ENCODE peak calls at places on chromosomes 12 and 14, in ten cellular contexts. R is IMR-90, E is ovary, D is tibial nerve, Z is right lobe of liver, O is A549, K is gastrocnemius medialis, V is testis, N is transverse colon, G is suprapubic skin. H is an unnamed sample.

GRCh38 chr12:22083167-22083566 is 37.1 kb downstream of the CMAS start:
- DNase-seq in N (no peak), K (no peak), G (no peak), D (no peak), Z (no peak), E (no peak), O (no peak), R (peak), V (no peak), H (no peak)

GRCh38 chr14:22839159-22839779 is 2.9 kb downstream of the MMP14 start:
- DNase-seq in G (peak), D (no peak), N (peak), K (peak), Z (peak), R (peak), E (no peak), V (no peak), O (no peak), H (no peak)

GRCh38 chr12:77064891-77065360 is 443 bp downstream of the E2F7 start:
- DNase-seq in E (no peak), Z (no peak), O (peak), K (no peak), D (no peak), N (no peak), G (no peak), R (no peak), V (no peak), H (peak)

GRCh38 chr12:98820005-98820404 is 174.9 kb downstream of the APAF1 start:
- DNase-seq in D (no peak), N (no peak), R (no peak), Z (no peak), K (no peak), G (no peak), E (no peak), V (no peak), O (no peak), H (no peak)

GRCh38 chr14:20712900-20713299 is 24.3 kb downstream of the ANG start:
- DNase-seq in K (no peak), D (no peak), V (no peak), G (no peak), O (no peak), E (no peak), Z (no peak), R (no peak), N (no peak), H (no peak)

GRCh38 chr12:18849080-18849479 is 111.2 kb downstream of the CAPZA3 start:
- DNase-seq in R (peak), N (no peak), K (no peak), G (no peak), V (no peak), D (no peak), E (no peak), Z (no peak), O (no peak), H (no peak)

GRCh38 chr12:52975204-52975603 is 26.3 kb downstream of the KRT18 start:
- DNase-seq in Z (no peak), K (no peak), O (no peak), D (no peak), R (peak), V (no peak), N (no peak), G (no peak), E (no peak), H (no peak)

GRCh38 chr12:92036771-92037453 is 108.7 kb downstream of the BTG1 start:
- DNase-seq in O (no peak), E (no peak), N (no peak), K (no peak), G (no peak), V (no peak), Z (no peak), R (peak), D (no peak), H (no peak)

GRCh38 chr14:93764211-93764659 is 24.1 kb downstream of the PRIMA1 start:
- DNase-seq in G (no peak), D (no peak), K (no peak), R (peak), E (peak), Z (no peak), V (no peak), N (peak), O (no peak), H (peak)

GRCh38 chr14:94935901-94936300 is 166.0 kb upstream of the GSC start:
- DNase-seq in K (no peak), Z (no peak), N (no peak), R (no peak), E (no peak), V (no peak), O (no peak), D (no peak), G (no peak), H (no peak)

GRCh38 chr14:46482200-46482599 is 169.4 kb downstream of the RPL10L start:
- DNase-seq in K (no peak), D (no peak), O (no peak), E (no peak), G (no peak), V (no peak), R (no peak), N (no peak), Z (no peak), H (no peak)

GRCh38 chr14:89190779-89191513 is 226.1 kb downstream of the FOXN3 start:
- DNase-seq in O (no peak), G (no peak), R (no peak), Z (no peak), E (no peak), N (no peak), D (no peak), V (no peak), K (no peak), H (no peak)

GRCh38 chr12:122336015-122336946 is 70.0 kb upstream of the VPS33A start:
- DNase-seq in E (no peak), O (peak), R (peak), D (no peak), Z (peak), N (peak), K (no peak), G (no peak), V (no peak), H (no peak)

GRCh38 chr14:69876848-69877306 is 2.3 kb upstream of the SMOC1 start:
- DNase-seq in V (no peak), E (no peak), N (no peak), G (no peak), K (no peak), R (no peak), Z (peak), O (no peak), D (no peak), H (no peak)

GRCh38 chr14:73788871-73789590 is 62.6 kb upstream of the PTGR2 start:
- DNase-seq in D (no peak), V (no peak), G (no peak), N (no peak), K (no peak), E (no peak), Z (peak), R (no peak), O (no peak), H (no peak)

GRCh38 chr12:107309020-107309419 is 215.7 kb upstream of the CRY1 start:
- DNase-seq in O (no peak), R (no peak), E (no peak), D (no peak), V (no peak), N (no peak), K (no peak), Z (no peak), G (no peak), H (no peak)

GRCh38 chr14:70183991-70184390 is 4.8 kb downstream of the SLC8A3 start:
- DNase-seq in Z (no peak), D (no peak), O (no peak), K (no peak), G (no peak), E (no peak), N (no peak), R (no peak), V (no peak), H (no peak)

GRCh38 chr14:65528069-65528468 is 115.5 kb downstream of the FUT8 start:
- DNase-seq in Z (no peak), V (no peak), N (no peak), E (no peak), D (no peak), R (no peak), G (no peak), K (no peak), O (no peak), H (no peak)

GRCh38 chr14:105863296-105864108 is 337.1 kb downstream of the TMEM121 start:
- DNase-seq in E (peak), G (peak), O (no peak), D (peak), K (peak), Z (peak), R (no peak), N (peak), V (peak), H (no peak)

GRCh38 chr14:75985618-75986438 is at the start of gene IFT43:
- DNase-seq in K (peak), N (peak), E (peak), V (peak), O (peak), G (peak), Z (peak), R (peak), D (peak), H (peak)

GRCh38 chr12:32517966-32518365 is 118.6 kb downstream of the FGD4 start:
- DNase-seq in K (no peak), V (no peak), O (no peak), D (no peak), R (no peak), N (no peak), G (no peak), Z (no peak), E (no peak), H (no peak)

GRCh38 chr14:99035268-99035667 is 236.7 kb downstream of the BCL11B start:
- DNase-seq in N (peak), G (no peak), O (no peak), E (peak), R (no peak), V (peak), D (peak), K (peak), Z (no peak), H (peak)
- H3K4me3 ChIP-seq in N (no peak), G (no peak), O (no peak), E (no peak), R (no peak), V (no peak), D (no peak), K (peak), Z (no peak), H (peak)

DNA sequence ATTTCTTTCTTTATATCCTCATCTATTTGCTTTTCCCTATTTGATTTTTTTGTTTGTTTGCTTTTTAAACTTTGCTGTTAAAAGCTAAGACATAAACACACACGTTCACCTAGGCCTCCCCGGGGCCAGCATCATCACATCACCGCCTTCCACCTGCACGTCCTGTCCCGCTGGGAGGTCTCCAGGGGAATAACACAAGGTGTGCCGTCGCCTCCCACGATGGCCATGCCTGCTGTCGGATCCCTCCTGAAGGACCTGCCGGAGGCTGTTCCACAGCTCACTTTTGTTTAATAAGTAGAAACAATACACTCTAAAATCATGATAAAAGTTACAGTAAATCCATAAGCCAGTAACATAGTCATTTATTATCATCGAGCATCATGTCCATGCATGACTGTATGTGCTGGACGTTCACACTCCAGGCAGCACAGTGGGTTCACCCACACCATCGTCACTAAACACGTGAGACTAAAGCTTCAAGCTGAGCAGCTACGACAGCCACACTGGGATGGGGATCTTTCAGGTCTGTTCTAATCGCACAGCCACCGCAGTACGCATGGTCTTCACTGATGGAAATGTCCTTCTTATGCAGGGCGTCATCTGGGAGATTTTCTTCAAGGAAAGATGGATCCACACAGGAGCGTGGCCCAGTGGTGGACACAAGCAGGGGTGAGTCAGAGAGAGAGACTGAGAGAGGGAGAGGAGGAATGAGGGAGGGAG is 3.6 kb downstream of the RIMBP2 start:
- DNase-seq in N (no peak), G (no peak), E (no peak), V (peak), O (no peak), D (no peak), R (no peak), K (no peak), Z (no peak), H (peak)
- H3K27ac ChIP-seq in N (no peak), G (no peak), E (no peak), V (no peak), O (no peak), D (no peak), R (no peak), K (no peak), Z (no peak), H (no peak)

GRCh38 chr14:102838531-102838930 is 61.3 kb downstream of the TRAF3 start:
- DNase-seq in R (no peak), N (no peak), D (no peak), G (no peak), Z (no peak), V (no peak), E (no peak), O (no peak), K (no peak), H (no peak)
- TF ChIP-seq POLR2A in R (no peak), N (no peak), D (no peak), G (no peak), Z (no peak), V (no peak), E (no peak), O (no peak), K (no peak), H (no peak)

GRCh38 chr14:90511252-90511651 is 114.4 kb downstream of the CALM1 start:
- DNase-seq in Z (no peak), V (no peak), O (no peak), K (no peak), D (no peak), R (no peak), N (no peak), G (no peak), E (no peak), H (no peak)

GRCh38 chr14:90513151-90514014 is 116.6 kb downstream of the CALM1 start:
- DNase-seq in K (peak), G (no peak), R (peak), O (no peak), Z (no peak), N (peak), D (peak), V (peak), E (no peak), H (peak)

GRCh38 chr14:90512332-90512951 is 115.6 kb downstream of the CALM1 start:
- DNase-seq in Z (no peak), G (no peak), R (no peak), V (no peak), O (no peak), D (no peak), N (peak), K (no peak), E (no peak), H (no peak)

GRCh38 chr14:90510208-90510607 is 113.4 kb downstream of the CALM1 start:
- DNase-seq in Z (no peak), V (no peak), R (no peak), O (no peak), K (no peak), N (peak), D (no peak), G (no peak), E (no peak), H (no peak)

GRCh38 chr14:90511795-90512331 is 115.0 kb downstream of the CALM1 start:
- DNase-seq in E (no peak), K (no peak), R (no peak), N (no peak), G (no peak), Z (no peak), V (no peak), O (no peak), D (no peak), H (no peak)
- H3K4me3 ChIP-seq in E (no peak), K (no peak), R (no peak), N (no peak), G (no peak), Z (no peak), V (no peak), O (no peak), D (no peak), H (no peak)

DNA sequence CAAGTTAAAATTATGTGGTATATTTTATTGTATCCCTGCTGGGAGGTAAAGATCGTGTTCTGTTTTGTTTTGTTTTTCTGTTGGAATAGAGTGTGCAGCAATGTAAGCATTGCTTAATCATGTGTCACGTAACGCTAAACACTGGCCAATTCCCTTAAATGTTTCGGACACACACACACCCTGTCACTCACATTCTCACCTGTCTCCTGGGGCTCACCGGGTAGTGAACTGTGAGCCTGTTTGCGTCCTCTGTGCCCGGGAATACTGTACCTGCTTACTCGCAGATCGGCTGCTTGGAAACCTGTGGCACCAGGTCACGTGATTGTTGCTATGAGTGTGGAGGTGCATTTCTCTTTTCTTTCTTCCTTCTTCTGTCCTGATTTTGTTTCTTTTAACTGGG is 181.3 kb downstream of the ESR2 start:
- DNase-seq in N (peak), V (no peak), O (no peak), E (no peak), Z (peak), G (no peak), R (no peak), K (peak), D (no peak), H (no peak)
- H3K27ac ChIP-seq in N (peak), V (peak), O (no peak), E (no peak), Z (peak), G (peak), R (no peak), K (peak), D (no peak), H (no peak)

GRCh38 chr12:128794661-128795529 is 28.9 kb downstream of the SLC15A4 start:
- DNase-seq in Z (no peak), V (no peak), R (no peak), O (no peak), K (peak), G (no peak), E (no peak), N (no peak), D (no peak), H (no peak)
- TF ChIP-seq POLR2A in Z (no peak), V (no peak), R (no peak), O (no peak), K (no peak), G (no peak), E (no peak), N (no peak), D (no peak), H (no peak)

GRCh38 chr12:65926119-65927004 is 102.1 kb downstream of the HMGA2 start:
- DNase-seq in R (no peak), K (no peak), E (no peak), D (no peak), G (no peak), O (no peak), N (no peak), V (no peak), Z (no peak), H (no peak)
- H3K4me3 ChIP-seq in R (no peak), K (no peak), E (no peak), D (no peak), G (no peak), O (no peak), N (no peak), V (no peak), Z (no peak), H (no peak)

DNA sequence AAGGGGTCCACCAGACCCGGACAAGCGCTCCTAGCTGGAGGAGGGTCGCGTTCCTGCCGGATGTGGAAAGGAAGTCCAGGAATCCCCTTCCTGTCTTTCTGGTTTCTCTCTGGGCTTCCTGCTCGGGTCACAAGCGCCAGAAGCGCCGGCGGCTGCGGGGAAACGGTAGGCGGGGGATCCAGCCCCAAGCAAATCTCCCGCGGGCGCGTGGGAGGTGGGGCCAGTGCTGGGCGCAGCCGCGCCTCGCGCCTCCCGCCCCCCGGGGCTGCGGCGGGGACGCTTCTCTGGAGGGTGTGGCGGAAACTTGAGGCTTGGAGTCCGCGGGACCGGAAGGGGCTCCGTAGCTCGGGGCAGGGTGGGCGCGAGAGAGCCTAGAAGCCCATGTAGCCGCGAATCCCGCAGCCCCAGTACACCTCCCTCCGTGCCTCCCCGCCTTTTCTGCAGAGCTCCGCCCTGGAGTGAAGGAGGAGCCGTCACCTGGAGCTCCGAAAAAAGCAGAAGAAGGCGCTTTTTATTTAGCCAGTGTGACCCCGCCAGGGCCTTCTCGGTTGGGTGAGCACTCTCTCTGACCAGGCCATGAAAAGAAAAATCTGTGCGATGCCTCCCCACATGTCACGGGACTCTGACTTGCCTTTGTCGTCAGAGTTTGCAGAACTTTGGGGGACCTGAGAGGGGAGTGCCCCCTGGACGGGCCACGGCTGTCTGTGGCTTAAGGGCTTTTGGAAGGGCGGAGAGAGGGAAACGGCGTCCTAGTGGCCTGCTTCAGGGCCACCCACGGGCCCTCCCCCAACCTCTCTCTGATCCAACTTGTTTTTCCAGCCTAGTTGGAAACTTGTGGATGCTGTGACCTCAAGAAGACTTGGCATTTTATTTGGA is 21.4 kb upstream of the CLEC2D start:
- DNase-seq in O (peak), R (peak), N (peak), K (peak), D (peak), E (peak), G (peak), V (peak), Z (peak), H (peak)
- H3K27ac ChIP-seq in O (peak), R (peak), N (peak), K (peak), D (peak), E (peak), G (peak), V (peak), Z (peak), H (peak)

GRCh38 chr12:26275313-26276257 is 80.2 kb downstream of the SSPN start:
- DNase-seq in O (no peak), V (no peak), D (no peak), G (no peak), E (no peak), Z (no peak), N (no peak), K (no peak), R (no peak), H (no peak)

GRCh38 chr12:26276709-26277108 is 81.3 kb downstream of the SSPN start:
- DNase-seq in N (no peak), Z (no peak), G (no peak), E (no peak), V (no peak), K (no peak), O (no peak), R (no peak), D (no peak), H (no peak)

GRCh38 chr12:26273811-26274210 is 78.4 kb downstream of the SSPN start:
- DNase-seq in R (no peak), G (no peak), O (no peak), N (no peak), E (no peak), K (peak), D (no peak), Z (no peak), V (peak), H (no peak)

GRCh38 chr12:26271889-26272492 is 76.6 kb downstream of the SSPN start:
- DNase-seq in V (peak), N (peak), D (peak), Z (no peak), R (peak), E (peak), O (no peak), K (peak), G (no peak), H (peak)

GRCh38 chr12:26274441-26275312 is 79.3 kb downstream of the SSPN start:
- DNase-seq in Z (peak), N (peak), V (peak), O (peak), R (peak), G (peak), E (peak), K (peak), D (peak), H (peak)
- TF ChIP-seq POLR2A in Z (peak), N (no peak), V (no peak), O (no peak), R (no peak), G (no peak), E (peak), K (peak), D (no peak), H (no peak)

H was measured in heart left ventricle.